ENCODE peak calls at places on chromosomes 4 and X, in four cellular contexts. One of them, this sample, is unnamed.
A peak's percentile ranks its signal among the peaks of the same experiment; 100 is the strongest.

GRCh38 chr4:24551492-24552330 is 32.6 kb downstream of the DHX15 start:
- DNase-seq in HepG2: no peak
- DNase-seq in SK-N-SH: no peak
- DNase-seq in H1: no peak
- DNase-seq in this sample: peak; percentile 16

GRCh38 chr4:6235012-6235411 is 34.6 kb upstream of the WFS1 start:
- DNase-seq in H1: no peak
- DNase-seq in HepG2: no peak
- DNase-seq in SK-N-SH: no peak
- DNase-seq in this sample: no peak

GRCh38 chr4:181194096-181194495 is 1049.1 kb upstream of the TENM3 start:
- DNase-seq in HepG2: no peak
- DNase-seq in H1: no peak
- DNase-seq in SK-N-SH: no peak
- DNase-seq in this sample: no peak

GRCh38 chrX:129318375-129318774 is 204.9 kb downstream of the SMARCA1 start:
- DNase-seq in HepG2: peak; percentile 21
- DNase-seq in SK-N-SH: peak; percentile 0
- DNase-seq in H1: no peak
- DNase-seq in this sample: no peak

GRCh38 chr4:33060873-33061542 is 2340.8 kb downstream of the PCDH7 start:
- DNase-seq in H1: peak; percentile 46
- DNase-seq in SK-N-SH: peak; percentile 2
- DNase-seq in HepG2: peak; percentile 40
- DNase-seq in this sample: peak; percentile 9

GRCh38 chr4:23504094-23504493 is 385.8 kb downstream of the PPARGC1A start:
- DNase-seq in HepG2: no peak
- DNase-seq in H1: no peak
- DNase-seq in SK-N-SH: no peak
- DNase-seq in this sample: no peak

GRCh38 chrX:71814123-71814912 is 51.2 kb downstream of the CXorf49B start:
- DNase-seq in H1: no peak
- DNase-seq in SK-N-SH: no peak
- DNase-seq in HepG2: no peak
- DNase-seq in this sample: no peak

GRCh38 chr4:4334798-4335520 is 44.9 kb downstream of the ZBTB49 start:
- DNase-seq in H1: peak; percentile 31
- DNase-seq in SK-N-SH: peak; percentile 66
- DNase-seq in HepG2: peak; percentile 60
- DNase-seq in this sample: peak; percentile 59

GRCh38 chrX:72236841-72237240 is 2.0 kb downstream of the ERCC6L start:
- DNase-seq in SK-N-SH: no peak
- DNase-seq in HepG2: no peak
- DNase-seq in H1: no peak
- DNase-seq in this sample: no peak

GRCh38 chr4:38488891-38489861 is 174.8 kb upstream of the KLF3 start:
- DNase-seq in H1: no peak
- DNase-seq in SK-N-SH: no peak
- DNase-seq in HepG2: no peak
- DNase-seq in this sample: no peak

GRCh38 chr4:126106658-126107057 is 791.9 kb downstream of the FAT4 start:
- DNase-seq in HepG2: peak; percentile 16
- DNase-seq in H1: no peak
- DNase-seq in SK-N-SH: no peak
- DNase-seq in this sample: no peak

GRCh38 chrX:102712967-102713677 is 874 bp downstream of the GPRASP2 start:
- DNase-seq in HepG2: no peak
- DNase-seq in SK-N-SH: peak; percentile 47
- DNase-seq in H1: no peak
- DNase-seq in this sample: peak; percentile 26

GRCh38 chr4:38015886-38016515 is 55.8 kb downstream of the PTTG2 start:
- DNase-seq in SK-N-SH: no peak
- DNase-seq in H1: no peak
- DNase-seq in HepG2: no peak
- DNase-seq in this sample: no peak

GRCh38 chrX:49947778-49948177 is 25.4 kb downstream of the CLCN5 start:
- DNase-seq in SK-N-SH: no peak
- DNase-seq in HepG2: no peak
- DNase-seq in H1: no peak
- DNase-seq in this sample: no peak

GRCh38 chrX:47327902-47328301 is 42.5 kb upstream of the ZNF157 start:
- DNase-seq in HepG2: no peak
- DNase-seq in H1: no peak
- DNase-seq in SK-N-SH: no peak
- DNase-seq in this sample: no peak

GRCh38 chr4:64911846-64912245 is 502.6 kb upstream of the TECRL start:
- DNase-seq in SK-N-SH: no peak
- DNase-seq in H1: peak; percentile 13
- DNase-seq in HepG2: no peak
- DNase-seq in this sample: no peak

GRCh38 chrX:109793191-109793590 is 60.1 kb upstream of the ACSL4 start:
- DNase-seq in H1: no peak
- DNase-seq in SK-N-SH: no peak
- DNase-seq in HepG2: no peak
- DNase-seq in this sample: no peak

GRCh38 chr4:7350396-7350795 is 84.3 kb downstream of the PSAPL1 start:
- DNase-seq in SK-N-SH: no peak
- DNase-seq in H1: no peak
- DNase-seq in HepG2: no peak
- DNase-seq in this sample: no peak

GRCh38 chr4:182023469-182023868 is 219.7 kb upstream of the TENM3 start:
- DNase-seq in SK-N-SH: no peak
- DNase-seq in H1: no peak
- DNase-seq in HepG2: no peak
- DNase-seq in this sample: no peak

GRCh38 chrX:46611658-46612362 is 38.2 kb downstream of the CHST7 start:
- DNase-seq in H1: no peak
- DNase-seq in SK-N-SH: no peak
- DNase-seq in HepG2: no peak
- DNase-seq in this sample: no peak

GRCh38 chrX:22818061-22818460 is 181.7 kb upstream of the DDX53 start:
- DNase-seq in SK-N-SH: no peak
- DNase-seq in H1: no peak
- DNase-seq in HepG2: no peak
- DNase-seq in this sample: no peak

GRCh38 chr4:177728361-177729152 is 286.3 kb upstream of the AGA start:
- DNase-seq in SK-N-SH: no peak
- DNase-seq in H1: no peak
- DNase-seq in HepG2: peak; percentile 2
- DNase-seq in this sample: peak; percentile 28

GRCh38 chrX:72273718-72274117 is 3.3 kb downstream of the RPS4X start:
- DNase-seq in HepG2: no peak
- DNase-seq in SK-N-SH: no peak
- DNase-seq in H1: no peak
- DNase-seq in this sample: no peak

GRCh38 chr4:83413676-83414075 is 41.9 kb downstream of the HELQ start:
- DNase-seq in H1: no peak
- DNase-seq in HepG2: no peak
- DNase-seq in SK-N-SH: no peak
- DNase-seq in this sample: no peak

GRCh38 chr4:16199132-16199531 is 27.1 kb downstream of the TAPT1 start:
- DNase-seq in SK-N-SH: peak; percentile 34
- DNase-seq in HepG2: peak; percentile 15
- DNase-seq in H1: no peak
- DNase-seq in this sample: no peak

GRCh38 chr4:40957281-40957680 is 207.5 kb downstream of the NSUN7 start:
- DNase-seq in HepG2: no peak
- DNase-seq in SK-N-SH: no peak
- DNase-seq in H1: no peak
- DNase-seq in this sample: no peak

GRCh38 chr4:22485751-22486150 is 30.1 kb downstream of the ADGRA3 start:
- DNase-seq in H1: no peak
- DNase-seq in HepG2: no peak
- DNase-seq in SK-N-SH: peak; percentile 19
- DNase-seq in this sample: no peak

GRCh38 chrX:105869676-105870075 is 47.3 kb downstream of the NRK start:
- DNase-seq in HepG2: no peak
- DNase-seq in H1: no peak
- DNase-seq in SK-N-SH: no peak
- DNase-seq in this sample: no peak

GRCh38 chrX:106599411-106599810 is 12.4 kb upstream of the RADX start:
- DNase-seq in HepG2: no peak
- DNase-seq in SK-N-SH: no peak
- DNase-seq in H1: no peak
- DNase-seq in this sample: no peak

GRCh38 chrX:44914532-44915198 is 41.7 kb downstream of the KDM6A start:
- DNase-seq in SK-N-SH: no peak
- DNase-seq in HepG2: no peak
- DNase-seq in H1: no peak
- DNase-seq in this sample: no peak

GRCh38 chr4:100422911-100423310 is 94.9 kb downstream of the EMCN start:
- DNase-seq in HepG2: no peak
- DNase-seq in H1: no peak
- DNase-seq in SK-N-SH: no peak
- DNase-seq in this sample: no peak

GRCh38 chr4:165351359-165352130 is 24.1 kb downstream of the MSMO1 start:
- DNase-seq in H1: no peak
- DNase-seq in HepG2: peak; percentile 43
- DNase-seq in SK-N-SH: no peak
- DNase-seq in this sample: no peak

GRCh38 chrX:75873993-75874392 is 88.9 kb upstream of the MAGEE2 start:
- DNase-seq in H1: no peak
- DNase-seq in HepG2: no peak
- DNase-seq in SK-N-SH: no peak
- DNase-seq in this sample: no peak

GRCh38 chr4:121139533-121140222 is 24.4 kb downstream of the TNIP3 start:
- DNase-seq in SK-N-SH: no peak
- DNase-seq in HepG2: no peak
- DNase-seq in H1: no peak
- DNase-seq in this sample: no peak

DNA sequence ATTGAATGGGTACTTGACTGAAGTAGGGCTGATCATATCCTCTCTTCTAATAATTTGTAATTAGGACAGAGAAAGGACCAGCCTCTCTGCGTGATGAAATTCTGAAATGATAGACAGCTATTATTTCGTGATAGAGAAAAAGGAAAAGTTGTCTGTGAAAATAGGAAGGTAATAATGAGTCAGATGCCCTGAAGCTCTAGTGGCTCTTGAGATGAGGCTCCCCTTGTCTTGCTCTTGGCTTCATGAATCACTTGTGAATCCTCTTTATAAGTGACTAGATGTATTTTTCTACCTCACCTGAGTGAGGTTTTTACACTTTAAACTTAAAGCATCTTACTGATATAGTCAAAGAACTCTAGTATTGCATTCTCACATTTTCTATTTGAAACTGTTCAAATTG is 888.9 kb downstream of the PCDH18 start:
- DNase-seq in HepG2: no peak
- DNase-seq in SK-N-SH: peak; percentile 15
- DNase-seq in H1: no peak
- DNase-seq in this sample: no peak
- TF ChIP-seq YY1 in HepG2: no peak
- TF ChIP-seq YY1 in SK-N-SH: no peak
- TF ChIP-seq YY1 in H1: no peak
- TF ChIP-seq YY1 in this sample: no peak

GRCh38 chrX:12844319-12844718 is 22.6 kb upstream of the TLR7 start:
- DNase-seq in SK-N-SH: no peak
- DNase-seq in HepG2: peak; percentile 31
- DNase-seq in H1: no peak
- DNase-seq in this sample: no peak
- TF ChIP-seq RFX5 in SK-N-SH: no peak
- TF ChIP-seq RFX5 in HepG2: no peak
- TF ChIP-seq RFX5 in H1: no peak
- TF ChIP-seq RFX5 in this sample: no peak

GRCh38 chr4:136861081-136861480 is 671.2 kb downstream of the PCDH18 start:
- DNase-seq in H1: no peak
- DNase-seq in SK-N-SH: no peak
- DNase-seq in HepG2: no peak
- DNase-seq in this sample: no peak
- TF ChIP-seq YY1 in H1: no peak
- TF ChIP-seq YY1 in SK-N-SH: no peak
- TF ChIP-seq YY1 in HepG2: no peak
- TF ChIP-seq YY1 in this sample: no peak

DNA sequence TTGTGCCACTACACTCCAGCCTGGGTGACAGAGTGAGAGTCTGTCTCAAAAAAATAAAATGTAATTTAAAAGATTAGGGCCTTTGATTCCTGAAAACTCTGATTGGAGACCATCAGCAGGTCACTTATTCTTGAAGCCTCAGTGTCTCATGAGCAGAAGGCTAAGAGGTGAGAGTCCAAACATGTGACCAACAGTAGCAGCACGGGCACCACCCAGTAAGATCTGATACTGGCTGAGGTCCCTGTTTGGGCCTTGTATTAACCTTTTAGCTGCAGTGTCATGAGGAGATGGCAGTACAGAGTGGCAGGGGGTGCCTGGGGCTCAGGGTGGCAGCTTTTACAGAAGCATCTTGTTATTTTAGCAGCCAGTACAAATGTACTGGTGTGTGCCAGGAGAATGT is 89.3 kb downstream of the FHDC1 start:
- DNase-seq in HepG2: no peak
- DNase-seq in SK-N-SH: no peak
- DNase-seq in H1: no peak
- DNase-seq in this sample: no peak
- TF ChIP-seq RFX5 in HepG2: no peak
- TF ChIP-seq RFX5 in SK-N-SH: no peak
- TF ChIP-seq RFX5 in H1: no peak
- TF ChIP-seq RFX5 in this sample: no peak

DNA sequence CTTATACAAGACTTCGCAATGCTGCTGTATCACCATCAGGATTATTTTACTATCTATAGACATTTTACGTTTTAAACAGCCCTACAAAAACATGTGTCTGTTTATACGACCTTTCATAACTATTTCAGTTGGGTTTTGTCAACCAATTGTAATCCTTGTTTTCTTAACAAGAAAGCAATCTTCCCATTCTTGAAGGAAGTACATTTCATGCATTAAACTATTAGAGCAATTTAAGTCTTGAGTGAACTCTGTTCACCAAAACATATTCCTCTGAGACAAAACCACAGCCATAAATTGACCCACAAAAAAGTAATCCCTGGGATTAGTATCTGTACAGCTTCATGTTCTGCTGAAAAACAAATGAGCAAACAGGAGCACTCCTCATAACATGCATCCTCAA is 206.9 kb upstream of the PDE5A start:
- DNase-seq in SK-N-SH: no peak
- DNase-seq in H1: no peak
- DNase-seq in HepG2: no peak
- DNase-seq in this sample: no peak
- TF ChIP-seq YY1 in SK-N-SH: no peak
- TF ChIP-seq YY1 in H1: no peak
- TF ChIP-seq YY1 in HepG2: no peak
- TF ChIP-seq YY1 in this sample: no peak

GRCh38 chr4:186666252-186666651 is 57.4 kb downstream of the FAT1 start:
- DNase-seq in SK-N-SH: no peak
- DNase-seq in HepG2: no peak
- DNase-seq in H1: no peak
- DNase-seq in this sample: no peak

GRCh38 chr4:186666750-186667149 is 56.9 kb downstream of the FAT1 start:
- DNase-seq in HepG2: no peak
- DNase-seq in H1: no peak
- DNase-seq in SK-N-SH: no peak
- DNase-seq in this sample: no peak

GRCh38 chr4:186669735-186670134 is 53.9 kb downstream of the FAT1 start:
- DNase-seq in SK-N-SH: no peak
- DNase-seq in HepG2: no peak
- DNase-seq in H1: no peak
- DNase-seq in this sample: no peak

GRCh38 chr4:186669159-186669720 is 54.4 kb downstream of the FAT1 start:
- DNase-seq in HepG2: peak; percentile 50
- DNase-seq in SK-N-SH: peak; percentile 36
- DNase-seq in H1: no peak
- DNase-seq in this sample: no peak
- TF ChIP-seq RFX5 in HepG2: no peak
- TF ChIP-seq RFX5 in SK-N-SH: no peak
- TF ChIP-seq RFX5 in H1: no peak
- TF ChIP-seq RFX5 in this sample: no peak